ENCODE peak calls at places on chromosomes 1 and 21, in five cellular contexts. O is ecto neural progenitor cell, C is hypothalamus, L is AG20443, N is NCI-H2107. S is an unnamed sample.

GRCh38 chr21:35336534-35336933 is 287.4 kb upstream of the RUNX1 start:
- DNase-seq in O (no peak), C (no peak), L (peak; percentile 22), N (no peak), S (no peak)

GRCh38 chr1:2796890-2797740 is 4.4 kb downstream of the TTC34 start:
- DNase-seq in O (no peak), C (no peak), L (no peak), N (no peak), S (no peak)

GRCh38 chr1:29354511-29355098 is 118.3 kb downstream of the PTPRU start:
- DNase-seq in O (peak; percentile 40), C (no peak), L (no peak), N (no peak), S (no peak)

GRCh38 chr21:35006771-35007170 is 42.3 kb downstream of the RUNX1 start:
- DNase-seq in O (no peak), C (no peak), L (no peak), N (no peak), S (no peak)

GRCh38 chr21:45361033-45361997 is 43.6 kb upstream of the COL18A1 start:
- DNase-seq in O (no peak), C (no peak), L (no peak), N (no peak), S (no peak)

GRCh38 chr1:246703581-246703980 is 20.6 kb upstream of the SCCPDH start:
- DNase-seq in O (no peak), C (no peak), L (no peak), N (no peak), S (no peak)

GRCh38 chr1:245126530-245126929 is 28.3 kb upstream of the KIF26B start:
- DNase-seq in O (no peak), C (no peak), L (no peak), N (no peak), S (no peak)

GRCh38 chr1:201461783-201462441 is 7.1 kb downstream of the PHLDA3 start:
- DNase-seq in O (no peak), C (peak; percentile 30), L (peak; percentile 94), N (peak; percentile 67), S (no peak)

GRCh38 chr1:27572679-27573426 is 31.1 kb downstream of the AHDC1 start:
- DNase-seq in O (peak; percentile 74), C (no peak), L (peak; percentile 57), N (no peak), S (no peak)

GRCh38 chr1:206909167-206909882 is 12.1 kb downstream of the IL24 start:
- DNase-seq in O (peak; percentile 69), C (no peak), L (peak; percentile 54), N (peak; percentile 69), S (no peak)

GRCh38 chr1:165647517-165647916 is 16.5 kb downstream of the MGST3 start:
- DNase-seq in O (no peak), C (no peak), L (no peak), N (no peak), S (no peak)

GRCh38 chr21:31732538-31732864 is 583 bp upstream of the SCAF4 start:
- DNase-seq in O (no peak), C (no peak), L (no peak), N (no peak), S (peak; percentile 49)

GRCh38 chr1:63350320-63350719 is 17.1 kb upstream of the ALG6 start:
- DNase-seq in O (no peak), C (no peak), L (no peak), N (peak; percentile 35), S (no peak)

GRCh38 chr1:9882945-9883303 is 27.1 kb downstream of the CTNNBIP1 start:
- DNase-seq in O (no peak), C (no peak), L (no peak), N (no peak), S (no peak)

GRCh38 chr1:42010381-42010780 is 91.7 kb upstream of the HIVEP3 start:
- DNase-seq in O (no peak), C (no peak), L (no peak), N (no peak), S (no peak)

GRCh38 chr21:38861006-38861405 is 55.3 kb downstream of the ETS2 start:
- DNase-seq in O (no peak), C (no peak), L (no peak), N (no peak), S (no peak)

GRCh38 chr1:61253912-61254628 is 171.7 kb downstream of the NFIA start:
- DNase-seq in O (no peak), C (no peak), L (no peak), N (no peak), S (no peak)